ENCODE peak calls at places on chromosomes 11 and 22, in eight cellular contexts. L is body of pancreas, Z is IMR-90, O is A549, N is adrenal gland, W is H1, P is right lobe of liver, H is GM12892. G is an unnamed sample.

GRCh38 chr11:72688929-72689328 is 14.7 kb upstream of the PDE2A start:
- DNase-seq in L (no peak), Z (no peak), O (no peak), N (no peak), W (no peak), P (no peak), H (no peak), G (no peak)

GRCh38 chr11:12122083-12122482 is 11.7 kb downstream of the MICAL2 start:
- DNase-seq in L (peak; percentile 47), Z (no peak), O (peak; percentile 48), N (no peak), W (no peak), P (no peak), H (no peak), G (no peak)

GRCh38 chr22:20238567-20239062 is 29.5 kb downstream of the RTN4R start:
- DNase-seq in L (peak; percentile 75), Z (no peak), O (peak; percentile 74), N (no peak), W (peak; percentile 34), P (peak; percentile 78), H (peak; percentile 94), G (peak; percentile 40)

GRCh38 chr11:69588270-69588669 is 52.7 kb upstream of the CCND1 start:
- DNase-seq in L (no peak), Z (peak; percentile 87), O (peak; percentile 45), N (no peak), W (no peak), P (no peak), H (no peak), G (peak; percentile 49)

GRCh38 chr11:518463-519202 is 11.6 kb upstream of the RNH1 start:
- DNase-seq in L (peak; percentile 95), Z (peak; percentile 89), O (peak; percentile 93), N (peak; percentile 95), W (peak; percentile 51), P (peak; percentile 89), H (peak; percentile 92), G (no peak)

GRCh38 chr11:61567286-61568061 is 13.4 kb downstream of the SYT7 start:
- DNase-seq in L (peak; percentile 71), Z (peak; percentile 73), O (peak; percentile 92), N (peak; percentile 79), W (peak; percentile 58), P (peak; percentile 78), H (peak; percentile 74), G (peak; percentile 75)

GRCh38 chr11:134382257-134382656 is 29.8 kb downstream of the B3GAT1 start:
- DNase-seq in L (no peak), Z (no peak), O (no peak), N (no peak), W (no peak), P (no peak), H (no peak), G (no peak)

GRCh38 chr11:121535122-121535796 is 82.5 kb upstream of the SORL1-AS1 start:
- DNase-seq in L (no peak), Z (peak; percentile 29), O (no peak), N (no peak), W (no peak), P (no peak), H (no peak), G (no peak)

GRCh38 chr22:29788339-29789279 is 21.4 kb downstream of the UQCR10 start:
- DNase-seq in L (no peak), Z (no peak), O (no peak), N (peak; percentile 81), W (no peak), P (no peak), H (no peak), G (no peak)

GRCh38 chr11:340539-341512 is 20.2 kb upstream of the IFITM3 start:
- DNase-seq in L (no peak), Z (no peak), O (no peak), N (no peak), W (no peak), P (no peak), H (no peak), G (no peak)

GRCh38 chr22:41512421-41513194 is 31.7 kb downstream of the POLR3H start:
- DNase-seq in L (no peak), Z (peak; percentile 70), O (peak; percentile 66), N (peak; percentile 78), W (no peak), P (no peak), H (no peak), G (peak; percentile 83)

GRCh38 chr11:19508166-19508565 is 204.5 kb upstream of the NAV2 start:
- DNase-seq in L (no peak), Z (peak; percentile 3), O (peak; percentile 74), N (peak; percentile 27), W (no peak), P (peak; percentile 31), H (no peak), G (peak; percentile 61)

GRCh38 chr11:29019960-29020683 is 911.9 kb downstream of the METTL15 start:
- DNase-seq in L (no peak), Z (peak; percentile 66), O (peak; percentile 6), N (no peak), W (no peak), P (no peak), H (no peak), G (no peak)

GRCh38 chr11:128338806-128339205 is 248.6 kb downstream of the ETS1 start:
- DNase-seq in L (no peak), Z (peak; percentile 55), O (no peak), N (no peak), W (no peak), P (no peak), H (no peak), G (no peak)

GRCh38 chr22:19884954-19885751 is 30.5 kb upstream of the GNB1L start:
- DNase-seq in L (peak; percentile 8), Z (no peak), O (no peak), N (no peak), W (no peak), P (peak; percentile 17), H (no peak), G (no peak)

GRCh38 chr11:75734491-75735180 is 17.0 kb downstream of the MOGAT2 start:
- DNase-seq in L (peak; percentile 23), Z (no peak), O (no peak), N (no peak), W (no peak), P (no peak), H (no peak), G (no peak)

GRCh38 chr11:121557348-121557747 is 104.6 kb upstream of the SORL1-AS1 start:
- DNase-seq in L (no peak), Z (peak; percentile 32), O (no peak), N (no peak), W (no peak), P (no peak), H (no peak), G (no peak)

GRCh38 chr11:798093-798713 is at the start of gene SLC25A22:
- DNase-seq in L (peak; percentile 79), Z (peak; percentile 71), O (peak; percentile 87), N (peak; percentile 66), W (no peak), P (peak; percentile 83), H (peak; percentile 99), G (no peak)

GRCh38 chr22:50289942-50290630 is 17.4 kb downstream of the PLXNB2 start:
- DNase-seq in L (no peak), Z (no peak), O (no peak), N (no peak), W (no peak), P (no peak), H (no peak), G (no peak)

GRCh38 chr22:17773606-17774205 is 563 bp downstream of the BID start:
- DNase-seq in L (peak; percentile 52), Z (peak; percentile 28), O (peak; percentile 33), N (no peak), W (no peak), P (peak; percentile 69), H (peak; percentile 68), G (peak; percentile 64)

GRCh38 chr11:123195182-123196059 is at the start of gene CLMP:
- DNase-seq in L (peak; percentile 24), Z (peak; percentile 82), O (peak; percentile 35), N (peak; percentile 52), W (no peak), P (no peak), H (no peak), G (peak; percentile 35)

GRCh38 chr11:32328392-32328791 is 106.9 kb downstream of the WT1 start:
- DNase-seq in L (no peak), Z (no peak), O (no peak), N (no peak), W (no peak), P (no peak), H (no peak), G (no peak)

GRCh38 chr11:81059356-81059755 is 1618.5 kb upstream of the TENM4 start:
- DNase-seq in L (no peak), Z (no peak), O (no peak), N (no peak), W (no peak), P (no peak), H (no peak), G (no peak)

DNA sequence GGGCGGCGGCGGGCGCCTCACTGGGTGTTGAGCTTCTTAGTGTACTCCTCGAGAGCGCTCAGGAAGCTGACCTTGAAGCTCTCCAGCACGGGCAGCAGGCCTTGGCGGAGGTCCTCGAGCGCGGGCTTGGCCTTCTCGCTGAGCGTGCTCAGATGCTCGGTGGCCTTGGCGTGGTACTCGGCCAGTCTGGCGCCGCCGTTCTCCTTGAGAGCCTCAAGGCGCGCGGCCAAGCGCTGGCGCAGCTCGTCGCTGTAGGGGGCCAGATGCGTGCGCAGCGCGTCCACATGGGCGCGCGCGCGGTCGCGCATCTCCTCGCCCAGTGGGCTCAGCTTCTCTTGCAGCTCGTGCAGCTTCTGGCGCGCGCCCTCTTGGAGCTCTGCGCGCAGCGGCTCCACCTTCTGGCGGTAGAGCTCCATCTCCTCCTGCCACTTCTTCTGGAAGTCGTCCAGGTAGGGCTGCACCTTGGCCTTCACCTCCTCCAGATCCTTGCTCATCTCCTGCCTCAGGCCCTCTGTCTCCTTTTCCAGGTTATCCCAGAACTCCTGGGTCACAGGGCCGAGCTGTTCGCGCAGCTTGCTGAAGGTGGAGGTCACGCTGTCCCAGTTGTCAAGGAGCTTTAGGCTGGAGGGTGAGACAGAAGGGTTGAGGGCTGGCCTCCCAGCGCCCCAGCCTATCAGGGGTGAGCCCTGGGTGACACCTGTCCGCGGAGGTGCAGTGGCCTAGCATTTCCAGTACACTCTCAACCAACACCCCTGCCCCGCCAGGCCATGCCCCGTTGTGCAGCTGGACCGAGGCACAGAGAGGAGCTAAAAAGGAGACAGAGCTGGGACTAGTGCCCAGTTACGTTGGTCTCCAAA is 1.4 kb downstream of the APOA1 start:
- DNase-seq in L (peak; percentile 91), Z (peak; percentile 93), O (peak; percentile 67), N (peak; percentile 86), W (peak; percentile 83), P (peak; percentile 80), H (peak; percentile 92), G (no peak)
- TF ChIP-seq POLR2A in L (no peak), Z (no peak), O (peak; percentile 41), N (no peak), W (no peak), P (peak; percentile 40), H (peak; percentile 57), G (no peak)

GRCh38 chr22:22520020-22520656 is at the start of gene ZNF280A:
- DNase-seq in L (no peak), Z (no peak), O (peak; percentile 67), N (peak; percentile 76), W (no peak), P (no peak), H (no peak), G (peak; percentile 41)
- TF ChIP-seq POLR2A in L (no peak), Z (no peak), O (peak; percentile 83), N (no peak), W (no peak), P (no peak), H (no peak), G (no peak)

GRCh38 chr22:23574371-23574811 is 5.7 kb downstream of the IGLL1 start:
- DNase-seq in L (no peak), Z (no peak), O (no peak), N (no peak), W (no peak), P (no peak), H (no peak), G (no peak)
- TF ChIP-seq POLR2A in L (no peak), Z (no peak), O (no peak), N (no peak), W (no peak), P (no peak), H (no peak), G (no peak)

GRCh38 chr11:35144103-35144741 is 5.3 kb downstream of the CD44 start:
- DNase-seq in L (no peak), Z (peak; percentile 84), O (no peak), N (no peak), W (no peak), P (no peak), H (peak; percentile 47), G (no peak)
- TF ChIP-seq POLR2A in L (no peak), Z (no peak), O (no peak), N (no peak), W (no peak), P (no peak), H (peak; percentile 70), G (no peak)